ENCODE peak calls at places on chromosomes 3 and 15, in five cellular contexts. C is NCI-H1092 treated with DMSO at 0.1 percent for 48 hours, L is PC-3, V is transverse colon, H is NCI-H345. W is an unnamed sample.

GRCh38 chr15:58534556-58534955 is 102.8 kb downstream of the LIPC start:
- DNase-seq in C (no peak), L (no peak), H (no peak), V (no peak), W (no peak)

GRCh38 chr3:66502267-66502874 is 1.5 kb upstream of the LRIG1 start:
- DNase-seq in C (no peak), V (no peak), L (no peak), H (no peak), W (no peak)

GRCh38 chr3:138468886-138469285 is 34.5 kb downstream of the ESYT3 start:
- DNase-seq in C (no peak), V (no peak), H (no peak), L (peak), W (no peak)

GRCh38 chr3:10930641-10931040 is 61.9 kb upstream of the SLC6A1 start:
- DNase-seq in C (no peak), L (no peak), H (no peak), V (no peak), W (no peak)

GRCh38 chr3:137012097-137012501 is 54.3 kb downstream of the IL20RB start:
- DNase-seq in H (no peak), V (no peak), L (no peak), C (no peak), W (no peak)

GRCh38 chr3:45173776-45174175 is 27.6 kb upstream of the CDCP1 start:
- DNase-seq in L (no peak), H (no peak), C (no peak), V (no peak), W (no peak)

GRCh38 chr15:43312378-43312777 is 18.0 kb downstream of the LCMT2 start:
- DNase-seq in C (no peak), V (no peak), H (no peak), L (no peak), W (no peak)

GRCh38 chr3:66383998-66384745 is 116.7 kb downstream of the LRIG1 start:
- DNase-seq in L (no peak), V (no peak), H (no peak), C (no peak), W (no peak)

GRCh38 chr3:58299839-58300516 is 6.1 kb upstream of the RPP14 start:
- DNase-seq in V (no peak), L (peak), H (no peak), C (peak), W (no peak)

GRCh38 chr3:133965033-133965570 is 64.6 kb downstream of the SLCO2A1 start:
- DNase-seq in H (no peak), L (no peak), C (peak), V (no peak), W (no peak)

W was measured in thoracic aorta.